ENCODE peak calls at places on chromosomes 16 and 17, in five cellular contexts. One of them, this sample, is unnamed.

GRCh38 chr16:31876955-31877828 is 3.6 kb downstream of the ZNF267 start:
- DNase-seq in HAP-1: no peak
- DNase-seq in PC-9: peak; percentile 59
- DNase-seq in left ventricle myocardium inferior: no peak
- DNase-seq in NCI-H524: no peak
- DNase-seq in this sample: peak; percentile 62

GRCh38 chr17:16212793-16213192 is 2.5 kb downstream of the NCOR1 start:
- DNase-seq in NCI-H524: no peak
- DNase-seq in left ventricle myocardium inferior: no peak
- DNase-seq in HAP-1: no peak
- DNase-seq in PC-9: no peak
- DNase-seq in this sample: no peak

GRCh38 chr16:10033561-10033960 is 148.7 kb downstream of the GRIN2A start:
- DNase-seq in NCI-H524: no peak
- DNase-seq in PC-9: no peak
- DNase-seq in HAP-1: no peak
- DNase-seq in left ventricle myocardium inferior: no peak
- DNase-seq in this sample: no peak

GRCh38 chr16:30110661-30111060 is 2.7 kb downstream of the GDPD3 start:
- DNase-seq in HAP-1: no peak
- DNase-seq in PC-9: peak; percentile 61
- DNase-seq in NCI-H524: peak; percentile 88
- DNase-seq in left ventricle myocardium inferior: no peak
- DNase-seq in this sample: no peak

GRCh38 chr17:45934044-45934979 is 40.0 kb downstream of the MAPT start:
- DNase-seq in PC-9: no peak
- DNase-seq in NCI-H524: no peak
- DNase-seq in left ventricle myocardium inferior: no peak
- DNase-seq in HAP-1: no peak
- DNase-seq in this sample: no peak

GRCh38 chr16:78884199-78884598 is 716.3 kb downstream of the MAF start:
- DNase-seq in HAP-1: no peak
- DNase-seq in left ventricle myocardium inferior: no peak
- DNase-seq in NCI-H524: no peak
- DNase-seq in PC-9: no peak
- DNase-seq in this sample: no peak

GRCh38 chr17:80842456-80843053 is 149.1 kb upstream of the CHMP6 start:
- DNase-seq in PC-9: no peak
- DNase-seq in left ventricle myocardium inferior: no peak
- DNase-seq in NCI-H524: peak; percentile 79
- DNase-seq in HAP-1: no peak
- DNase-seq in this sample: no peak

GRCh38 chr17:10532026-10532425 is 13.7 kb upstream of the MYH1 start:
- DNase-seq in left ventricle myocardium inferior: no peak
- DNase-seq in PC-9: no peak
- DNase-seq in HAP-1: no peak
- DNase-seq in NCI-H524: no peak
- DNase-seq in this sample: no peak

GRCh38 chr16:87057291-87057881 is 259.8 kb downstream of the C16orf95 start:
- DNase-seq in PC-9: no peak
- DNase-seq in HAP-1: no peak
- DNase-seq in left ventricle myocardium inferior: no peak
- DNase-seq in NCI-H524: peak; percentile 23
- DNase-seq in this sample: no peak

GRCh38 chr17:76255801-76256429 is 9.2 kb upstream of the UBALD2 start:
- DNase-seq in PC-9: no peak
- DNase-seq in left ventricle myocardium inferior: no peak
- DNase-seq in HAP-1: no peak
- DNase-seq in NCI-H524: no peak
- DNase-seq in this sample: no peak

GRCh38 chr16:79284760-79285159 is 315.8 kb downstream of the MAF start:
- DNase-seq in NCI-H524: no peak
- DNase-seq in PC-9: no peak
- DNase-seq in HAP-1: no peak
- DNase-seq in left ventricle myocardium inferior: no peak
- DNase-seq in this sample: no peak

GRCh38 chr16:49560018-49560830 is 186.6 kb downstream of the C16orf78 start:
- DNase-seq in PC-9: no peak
- DNase-seq in HAP-1: no peak
- DNase-seq in NCI-H524: peak; percentile 93
- DNase-seq in left ventricle myocardium inferior: no peak
- DNase-seq in this sample: no peak

GRCh38 chr16:289395-289997 is 6.5 kb downstream of the PDIA2 start:
- DNase-seq in NCI-H524: no peak
- DNase-seq in HAP-1: no peak
- DNase-seq in PC-9: no peak
- DNase-seq in left ventricle myocardium inferior: no peak
- DNase-seq in this sample: no peak

GRCh38 chr17:73179878-73180277 is 13.0 kb upstream of the COG1 start:
- DNase-seq in HAP-1: no peak
- DNase-seq in NCI-H524: no peak
- DNase-seq in left ventricle myocardium inferior: no peak
- DNase-seq in PC-9: no peak
- DNase-seq in this sample: no peak

GRCh38 chr17:13594310-13594709 is 7.4 kb downstream of the HS3ST3A1 start:
- DNase-seq in left ventricle myocardium inferior: no peak
- DNase-seq in NCI-H524: no peak
- DNase-seq in PC-9: no peak
- DNase-seq in HAP-1: no peak
- DNase-seq in this sample: no peak

GRCh38 chr17:65785109-65785508 is 223.7 kb upstream of the AXIN2 start:
- DNase-seq in NCI-H524: no peak
- DNase-seq in left ventricle myocardium inferior: no peak
- DNase-seq in HAP-1: no peak
- DNase-seq in PC-9: peak; percentile 91
- DNase-seq in this sample: peak; percentile 78

GRCh38 chr16:78520470-78520869 is 421.0 kb downstream of the WWOX start:
- DNase-seq in left ventricle myocardium inferior: no peak
- DNase-seq in PC-9: no peak
- DNase-seq in HAP-1: no peak
- DNase-seq in NCI-H524: no peak
- DNase-seq in this sample: no peak

GRCh38 chr17:50096758-50097157 is 1.6 kb downstream of the PDK2 start:
- DNase-seq in PC-9: no peak
- DNase-seq in NCI-H524: no peak
- DNase-seq in HAP-1: no peak
- DNase-seq in left ventricle myocardium inferior: no peak
- DNase-seq in this sample: no peak